ENCODE peak calls at places on chromosomes 2 and 18, in five cellular contexts. S, E, Y, N and A are unnamed samples.

GRCh38 chr18:74241426-74241825 is 50.3 kb downstream of the CYB5A start:
- DNase-seq in Y (no peak), E (no peak), S (no peak), N (no peak), A (no peak)

GRCh38 chr2:236968101-236968886 is 117.4 kb upstream of the COPS8 start:
- DNase-seq in E (peak; percentile 44), Y (no peak), S (no peak), N (no peak), A (no peak)

GRCh38 chr2:60468390-60469085 is 84.9 kb downstream of the BCL11A start:
- DNase-seq in Y (no peak), S (no peak), E (no peak), N (no peak), A (no peak)

GRCh38 chr2:28821295-28821958 is 10.8 kb downstream of the SPDYA start:
- DNase-seq in N (peak; percentile 24), S (peak; percentile 47), Y (peak; percentile 12), E (peak; percentile 51), A (peak; percentile 24)

GRCh38 chr2:234355052-234355720 is 141.7 kb downstream of the ARL4C start:
- DNase-seq in E (no peak), N (no peak), S (no peak), Y (peak; percentile 63), A (no peak)

GRCh38 chr2:45380131-45380836 is 230.8 kb downstream of the SRBD1 start:
- DNase-seq in S (no peak), N (peak; percentile 15), Y (no peak), E (no peak), A (no peak)

GRCh38 chr2:135557533-135557932 is 26.2 kb downstream of the R3HDM1 start:
- DNase-seq in S (no peak), E (no peak), N (no peak), Y (no peak), A (no peak)

GRCh38 chr2:241768850-241769249 is 7.8 kb upstream of the GAL3ST2 start:
- DNase-seq in Y (no peak), N (peak; percentile 7), S (no peak), E (no peak), A (no peak)

GRCh38 chr2:234251326-234252271 is 201.1 kb downstream of the SPP2 start:
- DNase-seq in E (no peak), Y (no peak), N (peak; percentile 69), S (peak; percentile 100), A (no peak)

GRCh38 chr2:207759890-207760289 is 9.8 kb downstream of the FZD5 start:
- DNase-seq in N (no peak), E (no peak), Y (no peak), S (no peak), A (no peak)

GRCh38 chr2:227655454-227655853 is 11.2 kb upstream of the SCYGR5 start:
- DNase-seq in N (peak; percentile 68), S (peak; percentile 34), E (no peak), Y (no peak), A (no peak)

GRCh38 chr2:109533823-109534222 is 79.9 kb downstream of the SEPTIN10 start:
- DNase-seq in E (no peak), S (no peak), N (no peak), Y (no peak), A (no peak)

GRCh38 chr2:9752441-9753275 is 90.6 kb upstream of the TAF1B start:
- DNase-seq in E (no peak), S (no peak), N (peak; percentile 63), Y (no peak), A (peak; percentile 92)

GRCh38 chr2:147177449-147177848 is 667.4 kb upstream of the ACVR2A start:
- DNase-seq in Y (no peak), N (no peak), S (no peak), E (no peak), A (no peak)

GRCh38 chr2:145184741-145185671 is 665.1 kb upstream of the ZEB2 start:
- DNase-seq in N (no peak), E (no peak), Y (peak; percentile 67), S (peak; percentile 19), A (no peak)

GRCh38 chr2:40256649-40257048 is 195.2 kb downstream of the SLC8A1 start:
- DNase-seq in N (no peak), Y (peak; percentile 7), E (no peak), S (no peak), A (no peak)

GRCh38 chr2:101958071-101958470 is 33.7 kb upstream of the IL1R2 start:
- DNase-seq in Y (no peak), S (no peak), E (no peak), N (no peak), A (no peak)

GRCh38 chr2:147031897-147032296 is 812.9 kb upstream of the ACVR2A start:
- DNase-seq in Y (no peak), S (no peak), E (no peak), N (no peak), A (no peak)

GRCh38 chr2:218284106-218284811 is 8.0 kb downstream of the TMBIM1 start:
- DNase-seq in N (peak; percentile 84), E (peak; percentile 87), S (no peak), Y (no peak), A (no peak)

GRCh38 chr2:9178110-9178904 is 28.3 kb upstream of the ASAP2 start:
- DNase-seq in Y (no peak), N (no peak), E (no peak), S (no peak), A (no peak)

GRCh38 chr2:242010567-242011513 is 141.3 kb downstream of the RTP5 start:
- DNase-seq in Y (no peak), N (peak; percentile 51), S (peak; percentile 3), E (peak; percentile 37), A (no peak)

GRCh38 chr2:30561349-30561748 is 114.3 kb downstream of the LCLAT1 start:
- DNase-seq in E (no peak), Y (no peak), N (no peak), S (no peak), A (no peak)

GRCh38 chr2:117980783-117981676 is 32.8 kb downstream of the CCDC93 start:
- DNase-seq in S (peak; percentile 78), E (no peak), Y (no peak), N (peak; percentile 29), A (no peak)

GRCh38 chr2:176097820-176098365 is 1.7 kb upstream of the HOXD12 start:
- DNase-seq in S (no peak), N (no peak), Y (no peak), E (no peak), A (no peak)

GRCh38 chr2:189411860-189412259 is 29.4 kb upstream of the WDR75 start:
- DNase-seq in N (peak; percentile 31), S (peak; percentile 78), E (no peak), Y (no peak), A (no peak)

GRCh38 chr2:109511168-109511567 is 102.6 kb downstream of the SEPTIN10 start:
- DNase-seq in N (no peak), E (peak; percentile 61), Y (no peak), S (no peak), A (no peak)

GRCh38 chr18:6613581-6613980 is 115.9 kb upstream of the ARHGAP28 start:
- DNase-seq in Y (no peak), S (no peak), E (no peak), N (no peak), A (no peak)

GRCh38 chr2:205596581-205596980 is 85.7 kb upstream of the NRP2 start:
- DNase-seq in Y (no peak), S (no peak), E (no peak), N (no peak), A (no peak)

GRCh38 chr2:235729182-235729929 is 235.5 kb downstream of the AGAP1 start:
- DNase-seq in N (no peak), S (no peak), E (no peak), Y (no peak), A (no peak)

GRCh38 chr2:184444623-184445223 is 153.6 kb upstream of the ZNF804A start:
- DNase-seq in N (no peak), Y (no peak), E (no peak), S (no peak), A (no peak)

GRCh38 chr2:202375006-202375610 is 1.0 kb upstream of the BMPR2 start:
- DNase-seq in E (peak; percentile 61), N (peak; percentile 49), Y (peak; percentile 48), S (peak; percentile 51), A (no peak)

GRCh38 chr18:32714571-32715148 is 58.2 kb downstream of the KLHL14 start:
- DNase-seq in N (peak; percentile 6), Y (peak; percentile 51), E (no peak), S (peak; percentile 64), A (peak; percentile 7)

GRCh38 chr2:235505210-235505741 is 11.4 kb downstream of the AGAP1 start:
- DNase-seq in E (peak; percentile 76), Y (no peak), N (no peak), S (no peak), A (no peak)

GRCh38 chr2:139864821-139865302 is 1084.7 kb upstream of the NXPH2 start:
- DNase-seq in S (no peak), E (no peak), Y (no peak), N (no peak), A (no peak)

GRCh38 chr2:166373951-166374350 is 1.8 kb downstream of the SCN9A start:
- DNase-seq in Y (peak; percentile 52), E (no peak), N (peak; percentile 42), S (peak; percentile 49), A (no peak)